ENCODE peak calls at places on chromosomes 7 and 10, in nine cellular contexts. M is AG04449, Y is NT2/D1, O is breast epithelium, H is gastrocnemius medialis, E is SK-N-SH, A is lung, S is NB4, C is GM06990. N is an unnamed sample.

GRCh38 chr10:100346351-100346764 is 675 bp upstream of the SCD start:
- DNase-seq in M (no peak), Y (no peak), O (no peak), H (peak; percentile 24), E (peak; percentile 93), A (peak; percentile 61), S (peak; percentile 88), C (peak; percentile 87), N (no peak)

GRCh38 chr7:106480161-106480579 is 180.8 kb downstream of the CCDC71L start:
- DNase-seq in M (no peak), Y (no peak), O (no peak), H (no peak), E (no peak), A (no peak), S (no peak), C (peak; percentile 18), N (no peak)

GRCh38 chr7:112134039-112134438 is 72.2 kb downstream of the DOCK4 start:
- DNase-seq in M (no peak), Y (no peak), O (no peak), H (no peak), E (no peak), A (no peak), S (no peak), C (no peak), N (no peak)

GRCh38 chr10:43437141-43437860 is 390 bp downstream of the ZNF487 start:
- DNase-seq in M (no peak), Y (no peak), O (no peak), H (no peak), E (no peak), A (no peak), S (no peak), C (no peak), N (no peak)

GRCh38 chr10:27153855-27154198 is 357 bp downstream of the YME1L1 start:
- DNase-seq in M (no peak), Y (no peak), O (no peak), H (no peak), E (peak; percentile 47), A (no peak), S (peak; percentile 16), C (no peak), N (peak; percentile 89)

GRCh38 chr7:135282621-135283295 is 49.1 kb downstream of the STRA8 start:
- DNase-seq in M (no peak), Y (no peak), O (no peak), H (no peak), E (no peak), A (no peak), S (no peak), C (no peak), N (peak; percentile 52)

GRCh38 chr10:34216348-34216908 is 598.7 kb downstream of the PARD3 start:
- DNase-seq in M (no peak), Y (no peak), O (no peak), H (no peak), E (peak; percentile 62), A (no peak), S (no peak), C (no peak), N (no peak)

GRCh38 chr10:32256613-32257437 is 90.1 kb downstream of the EPC1 start:
- DNase-seq in M (no peak), Y (no peak), O (peak; percentile 51), H (peak; percentile 23), E (peak; percentile 59), A (peak; percentile 65), S (peak; percentile 68), C (peak; percentile 40), N (no peak)

GRCh38 chr10:88921194-88921593 is 31.4 kb downstream of the ACTA2 start:
- DNase-seq in M (no peak), Y (no peak), O (no peak), H (no peak), E (no peak), A (no peak), S (no peak), C (no peak), N (no peak)

GRCh38 chr10:115417585-115418265 is 324.6 kb downstream of the ATRNL1 start:
- DNase-seq in M (peak; percentile 12), Y (peak; percentile 63), O (no peak), H (no peak), E (peak; percentile 22), A (no peak), S (peak; percentile 67), C (peak; percentile 2), N (no peak)

GRCh38 chr7:121084748-121085336 is 96.3 kb downstream of the CPED1 start:
- DNase-seq in M (peak; percentile 87), Y (no peak), O (no peak), H (no peak), E (peak; percentile 10), A (no peak), S (no peak), C (no peak), N (no peak)

GRCh38 chr7:24378871-24379608 is 95.0 kb downstream of the NPY start:
- DNase-seq in M (no peak), Y (no peak), O (no peak), H (no peak), E (no peak), A (peak; percentile 54), S (no peak), C (no peak), N (no peak)

GRCh38 chr10:29712108-29712507 is 77.3 kb upstream of the SVIL start:
- DNase-seq in M (no peak), Y (no peak), O (no peak), H (peak; percentile 53), E (no peak), A (peak; percentile 25), S (peak; percentile 15), C (no peak), N (no peak)

GRCh38 chr10:79027147-79028055 is 41.4 kb upstream of the ZMIZ1 start:
- DNase-seq in M (no peak), Y (no peak), O (no peak), H (no peak), E (no peak), A (no peak), S (peak; percentile 32), C (no peak), N (no peak)

DNA sequence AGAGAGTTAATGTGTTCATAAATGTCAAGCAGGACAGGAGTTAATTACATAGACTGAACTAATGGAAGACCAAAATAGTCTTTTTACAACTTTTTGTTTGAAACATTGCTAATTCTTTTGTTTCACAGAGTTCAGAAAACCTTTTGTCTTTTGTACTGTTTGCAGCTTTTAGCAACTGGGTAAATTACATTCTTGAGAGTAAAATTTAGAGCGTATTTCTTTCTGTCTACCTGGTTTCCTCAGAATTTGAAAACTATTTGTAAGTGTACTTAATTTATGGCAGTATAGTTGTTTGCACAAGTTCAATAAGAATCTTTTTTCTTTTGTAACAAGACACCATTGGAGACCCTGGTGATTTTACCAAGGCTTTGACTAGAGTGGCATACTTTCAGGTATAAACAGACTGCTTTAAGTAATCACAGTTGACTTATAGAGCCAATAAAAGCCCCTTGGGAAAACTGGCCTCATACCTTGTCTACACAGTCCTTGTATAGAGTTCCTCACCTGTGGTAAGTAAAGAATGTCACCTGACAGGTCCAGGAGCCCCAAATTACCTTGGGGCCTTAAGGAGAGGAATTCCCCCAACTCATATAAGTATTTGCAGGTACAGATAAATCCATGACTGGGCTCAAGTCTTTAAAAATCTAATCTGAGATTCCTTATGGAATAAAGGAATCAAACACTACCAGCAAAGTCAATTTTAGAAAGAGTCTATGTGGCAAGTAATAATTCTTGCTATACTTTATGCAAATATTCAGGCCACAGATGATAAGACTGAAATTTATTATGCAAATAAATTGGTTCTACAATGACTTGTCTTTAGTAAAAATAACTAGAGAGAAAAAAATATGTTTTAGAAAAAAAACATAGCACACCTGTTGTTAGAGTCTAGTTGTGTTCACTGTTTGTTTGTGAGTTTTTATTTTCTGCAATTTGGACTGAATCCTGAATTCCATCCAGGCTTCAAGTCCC is 23.6 kb upstream of the CREB3L2 start:
- DNase-seq in M (no peak), Y (no peak), O (no peak), H (no peak), E (no peak), A (no peak), S (no peak), C (peak; percentile 28), N (no peak)
- H3K4me3 ChIP-seq in M (no peak overlapping the region), Y (no peak overlapping the region), O (no peak overlapping the region), H (no peak overlapping the region), E (no peak overlapping the region), A (no peak overlapping the region), S (no peak overlapping the region), C (no peak overlapping the region), N (no peak overlapping the region)

GRCh38 chr10:93603023-93603422 is 2.0 kb upstream of the RBP4 start:
- DNase-seq in M (no peak), Y (no peak), O (no peak), H (no peak), E (no peak), A (no peak), S (no peak), C (no peak), N (no peak)

GRCh38 chr10:93599778-93600177 is 1.3 kb downstream of the RBP4 start:
- DNase-seq in M (no peak), Y (no peak), O (no peak), H (no peak), E (no peak), A (no peak), S (no peak), C (no peak), N (peak; percentile 70)

GRCh38 chr10:93600861-93601773 is at the start of gene RBP4:
- DNase-seq in M (no peak), Y (no peak), O (no peak), H (no peak), E (peak; percentile 73), A (no peak), S (peak; percentile 86), C (no peak), N (peak; percentile 37)

GRCh38 chr10:93600446-93600860 is 582 bp downstream of the RBP4 start:
- DNase-seq in M (no peak), Y (no peak), O (no peak), H (no peak), E (no peak), A (no peak), S (no peak), C (no peak), N (peak; percentile 49)

DNA sequence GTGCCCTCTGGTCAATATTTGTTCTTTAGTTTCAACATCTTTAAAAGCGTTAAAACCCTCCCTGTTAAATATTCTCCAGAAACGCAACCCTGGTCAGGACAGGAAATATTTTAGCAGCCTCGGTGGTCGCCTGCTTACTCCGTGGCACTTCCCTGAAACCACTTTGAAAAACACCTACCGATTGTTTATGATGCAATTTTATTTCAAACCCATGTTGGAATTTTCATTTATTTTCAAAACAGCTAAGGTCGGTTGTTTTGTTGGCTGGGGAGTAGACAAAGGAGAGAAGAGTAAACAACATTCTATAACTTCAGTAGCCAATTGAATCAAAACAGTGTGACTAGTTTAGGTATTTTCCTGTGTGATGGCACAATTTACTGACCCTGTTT is 733 bp upstream of the RBP4 start:
- DNase-seq in M (no peak), Y (no peak), O (no peak), H (no peak), E (no peak), A (no peak), S (no peak), C (no peak), N (no peak)
- H3K4me3 ChIP-seq in M (no peak overlapping the region), Y (peak overlapping the region; percentile 43), O (peak overlapping the region; percentile 67), H (no peak overlapping the region), E (no peak overlapping the region), A (no peak overlapping the region), S (peak overlapping the region; percentile 48), C (no peak overlapping the region), N (peak overlapping the region; percentile 32)

GRCh38 chr7:91089382-91089963 is 174.8 kb upstream of the FZD1 start:
- DNase-seq in M (no peak), Y (no peak), O (no peak), H (no peak), E (peak; percentile 34), A (no peak), S (peak; percentile 58), C (no peak), N (no peak)
- H3K4me3 ChIP-seq in M (no peak overlapping the region), Y (no peak overlapping the region), O (peak overlapping the region; percentile 51), H (peak overlapping the region; percentile 45), E (peak overlapping the region; percentile 41), A (no peak overlapping the region), S (no peak overlapping the region), C (no peak overlapping the region), N (no peak overlapping the region)

GRCh38 chr10:3242251-3242650 is 69.7 kb upstream of the PITRM1 start:
- DNase-seq in M (no peak), Y (no peak), O (no peak), H (no peak), E (no peak), A (no peak), S (no peak), C (no peak), N (no peak)
- H3K4me3 ChIP-seq in M (no peak overlapping the region), Y (no peak overlapping the region), O (no peak overlapping the region), H (no peak overlapping the region), E (no peak overlapping the region), A (no peak overlapping the region), S (no peak overlapping the region), C (no peak overlapping the region), N (no peak overlapping the region)